ENCODE peak calls at places on chromosomes 4 and X, in four cellular contexts. J is K562, E is SK-N-SH, B is GM12878. Y is an unnamed sample.

GRCh38 chrX:150548684-150549083 is 19.7 kb upstream of the MTM1 start:
- DNase-seq in E (no peak), B (no peak), J (no peak), Y (peak)

GRCh38 chr4:145618210-145618911 is 824 bp upstream of the MMAA start:
- DNase-seq in E (peak), J (peak), B (no peak), Y (no peak)

GRCh38 chr4:71400788-71401187 is 62.0 kb downstream of the SLC4A4 start:
- DNase-seq in B (no peak), E (no peak), J (no peak), Y (no peak)

GRCh38 chrX:150362599-150363481 is at the start of gene MAMLD1:
- DNase-seq in E (peak), J (peak), B (no peak), Y (peak)

GRCh38 chr4:138235419-138235952 is 6.7 kb downstream of the SLC7A11 start:
- DNase-seq in B (no peak), E (peak), J (peak), Y (peak)

GRCh38 chrX:11557120-11557519 is 108.6 kb downstream of the ARHGAP6 start:
- DNase-seq in B (no peak), E (no peak), J (no peak), Y (peak)

GRCh38 chrX:155997436-155997835 is at the start of gene IL9R:
- DNase-seq in B (peak), E (no peak), J (peak), Y (no peak)

GRCh38 chr4:186999676-187000075 is 276.0 kb upstream of the FAT1 start:
- DNase-seq in B (no peak), E (no peak), J (no peak), Y (no peak)

GRCh38 chr4:10765386-10765785 is 80.8 kb upstream of the CLNK start:
- DNase-seq in B (no peak), E (no peak), J (no peak), Y (no peak)

GRCh38 chrX:16603822-16604221 is 46.1 kb upstream of the S100G start:
- DNase-seq in B (no peak), E (no peak), J (no peak), Y (no peak)

GRCh38 chrX:123084797-123085196 is 99.3 kb upstream of the GRIA3 start:
- DNase-seq in B (no peak), J (no peak), E (no peak), Y (no peak)

GRCh38 chr4:188934320-188934975 is 795.2 kb downstream of the TRIML1 start:
- DNase-seq in J (no peak), E (no peak), B (no peak), Y (peak)

GRCh38 chrX:56813318-56813837 is 84.3 kb downstream of the NBDY start:
- DNase-seq in J (no peak), E (no peak), B (no peak), Y (peak)

GRCh38 chr4:99868126-99868596 is 26.1 kb downstream of the LAMTOR3 start:
- DNase-seq in B (no peak), E (no peak), J (no peak), Y (peak)

GRCh38 chrX:20461576-20461975 is 194.9 kb upstream of the RPS6KA3 start:
- DNase-seq in E (no peak), B (no peak), J (no peak), Y (peak)

GRCh38 chr4:73836373-73837269 is at the start of gene CXCL6:
- DNase-seq in J (no peak), B (no peak), E (no peak), Y (no peak)

GRCh38 chrX:1491851-1492349 is 39.2 kb upstream of the ASMTL start:
- DNase-seq in E (peak), B (peak), J (peak), Y (no peak)

GRCh38 chr4:184824776-184825393 is 883 bp downstream of the ACSL1 start:
- DNase-seq in E (no peak), B (no peak), J (no peak), Y (no peak)

GRCh38 chr4:137180349-137180748 is 351.9 kb downstream of the PCDH18 start:
- DNase-seq in E (no peak), B (no peak), J (no peak), Y (no peak)

GRCh38 chr4:89563431-89563830 is 255.8 kb upstream of the GPRIN3 start:
- DNase-seq in J (no peak), B (no peak), E (no peak), Y (no peak)

GRCh38 chr4:155604718-155605601 is 61.7 kb upstream of the GUCY1A1 start:
- DNase-seq in J (no peak), B (no peak), E (no peak), Y (peak)

GRCh38 chr4:54945838-54946237 is 179.6 kb downstream of the KDR start:
- DNase-seq in J (no peak), E (no peak), B (no peak), Y (no peak)

GRCh38 chr4:20252656-20253271 is 1.1 kb downstream of the SLIT2 start:
- DNase-seq in B (no peak), J (no peak), E (peak), Y (peak)

GRCh38 chrX:17564689-17565409 is 172.4 kb upstream of the SCML1 start:
- DNase-seq in B (no peak), E (no peak), J (no peak), Y (no peak)

GRCh38 chrX:2632533-2633504 is 58.3 kb upstream of the CD99 start:
- DNase-seq in B (no peak), E (no peak), J (no peak), Y (no peak)

GRCh38 chrX:20729421-20729820 is 462.7 kb upstream of the RPS6KA3 start:
- DNase-seq in J (no peak), B (no peak), E (no peak), Y (no peak)

GRCh38 chrX:49287665-49288064 is 15.8 kb upstream of the GAGE10 start:
- DNase-seq in E (no peak), B (no peak), J (no peak), Y (no peak)
- TF ChIP-seq SMC3 in E (no peak), B (no peak), J (no peak), Y (no peak)

GRCh38 chr4:46123872-46124755 is at the start of gene GABRG1:
- DNase-seq in J (no peak), E (no peak), B (no peak), Y (no peak)
- H3K9ac ChIP-seq in J (no peak), E (no peak), B (no peak), Y (no peak)

GRCh38 chr4:6592804-6593563 is 18.0 kb downstream of the MAN2B2 start:
- DNase-seq in B (no peak), J (no peak), E (no peak), Y (no peak)
- TF ChIP-seq SMC3 in B (no peak), J (no peak), E (no peak), Y (no peak)

DNA sequence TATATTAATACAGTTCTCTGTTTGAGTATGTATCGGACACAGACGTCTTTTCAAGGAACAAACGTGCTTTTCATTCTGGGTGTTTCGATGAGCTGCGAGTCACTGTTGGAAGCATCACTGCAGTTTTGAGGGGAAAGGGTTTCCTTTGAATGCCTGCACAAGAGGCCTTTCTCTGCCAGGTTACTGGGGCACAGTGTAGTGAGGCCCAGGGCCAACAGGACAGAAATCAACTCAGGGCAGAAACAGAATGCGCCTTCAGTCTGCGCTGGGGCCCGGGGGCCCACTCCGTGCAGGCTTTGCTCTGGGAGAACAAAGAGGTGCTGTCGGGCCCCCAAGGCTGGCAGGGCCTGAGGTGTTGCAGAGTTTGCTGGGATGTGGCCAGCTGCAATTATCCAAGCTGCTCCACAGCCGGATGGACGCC is 2.3 kb upstream of the PPP2R3B start:
- DNase-seq in B (no peak), J (no peak), E (no peak), Y (no peak)
- H3K9ac ChIP-seq in B (no peak), J (no peak), E (no peak), Y (no peak)

DNA sequence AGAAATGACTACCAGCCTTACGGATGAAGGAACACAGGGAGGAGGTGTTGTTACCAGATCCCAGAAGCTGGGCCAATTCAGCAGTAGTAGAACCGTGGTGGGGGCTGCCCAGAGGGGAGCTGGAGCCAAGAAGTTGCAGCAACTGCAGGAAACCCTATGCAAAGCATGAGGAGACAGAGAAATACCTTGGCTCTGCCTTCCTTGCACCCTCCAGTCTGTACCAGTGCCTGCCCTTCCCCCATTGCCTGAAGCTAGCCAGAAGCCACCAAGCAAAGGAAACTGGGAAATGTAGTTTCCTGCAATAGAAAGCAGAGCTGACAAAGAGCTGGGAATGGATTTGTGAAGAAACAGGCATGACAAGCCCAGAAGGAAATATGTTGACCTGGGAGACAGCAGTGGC is 108.7 kb upstream of the FUNDC1 start:
- DNase-seq in E (peak), J (no peak), B (no peak), Y (no peak)
- TF ChIP-seq SMC3 in E (no peak), J (no peak), B (no peak), Y (no peak)

GRCh38 chrX:138858946-138859345 is 147.4 kb upstream of the FGF13 start:
- DNase-seq in B (no peak), J (no peak), E (no peak), Y (no peak)
- H3K9ac ChIP-seq in B (no peak), J (no peak), E (no peak), Y (no peak)

DNA sequence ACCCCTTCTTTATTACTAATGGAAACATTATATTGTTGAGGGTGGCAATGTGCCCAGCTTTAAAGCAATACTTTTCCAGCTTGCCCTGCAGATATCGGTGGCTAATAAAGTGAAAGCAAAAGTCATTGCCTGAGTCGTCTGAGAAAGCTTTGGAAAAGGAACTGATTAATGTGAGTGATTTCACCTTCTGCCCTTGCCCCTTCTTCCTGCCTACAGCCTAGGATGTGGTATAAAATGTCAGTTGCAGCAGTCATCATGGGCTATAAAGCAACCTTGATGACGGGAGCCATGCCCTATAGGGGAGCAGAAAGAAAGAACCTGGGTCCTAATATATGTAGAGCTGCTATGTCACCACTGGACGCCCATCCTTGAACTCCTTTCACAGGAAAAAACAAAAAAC is 132.4 kb upstream of the USP9X start:
- DNase-seq in J (no peak), E (no peak), B (peak), Y (peak)
- TF ChIP-seq SMC3 in J (no peak), E (no peak), B (no peak), Y (no peak)

DNA sequence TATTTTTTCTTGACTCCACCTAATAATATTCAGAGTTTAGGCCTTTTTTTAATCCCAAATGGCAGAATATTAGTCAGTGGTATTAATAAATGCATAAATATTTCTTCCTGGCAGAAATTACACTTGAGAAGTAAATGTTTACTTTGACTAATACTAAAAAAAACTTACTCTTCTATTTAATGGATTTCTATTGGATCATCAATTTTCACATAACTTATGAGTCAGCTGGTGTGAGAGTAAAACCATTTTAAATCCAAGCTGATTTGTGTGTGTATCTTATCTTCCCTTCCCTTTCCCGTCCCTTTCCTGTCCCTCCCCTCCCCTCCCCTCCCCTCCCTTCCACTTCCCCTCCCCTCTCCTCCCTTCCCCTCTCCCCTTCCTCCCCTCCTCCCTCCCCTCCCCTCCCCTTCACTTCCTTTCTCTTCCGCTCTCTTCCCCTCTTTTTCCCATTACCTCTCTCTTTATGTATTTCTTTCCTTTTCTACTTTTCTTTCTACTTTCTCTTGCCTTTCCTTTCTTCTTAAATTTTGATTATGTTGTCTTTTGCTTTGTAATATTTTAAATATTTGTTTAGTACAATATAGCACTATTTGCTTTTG is 630.1 kb upstream of the EPHA5 start:
- DNase-seq in B (no peak), E (no peak), J (no peak), Y (no peak)
- H3K9ac ChIP-seq in B (no peak), E (no peak), J (no peak), Y (no peak)

GRCh38 chrX:12819231-12819630 is 28.0 kb downstream of the PRPS2 start:
- DNase-seq in J (no peak), E (no peak), B (no peak), Y (no peak)
- TF ChIP-seq SMC3 in J (no peak), E (no peak), B (no peak), Y (no peak)

GRCh38 chr4:2837110-2837903 is 6.3 kb upstream of the ADD1 start:
- DNase-seq in B (no peak), E (peak), J (no peak), Y (no peak)
- H3K9ac ChIP-seq in B (no peak), E (no peak), J (no peak), Y (no peak)

Y was measured in IMR-90.